ENCODE peak calls at places on chromosomes 3 and 15, in four cellular contexts. I is HepG2, C is K562, H is GM12878. A is an unnamed sample.

GRCh38 chr15:25368855-25369254 is 70.0 kb downstream of the UBE3A start:
- DNase-seq in H (no peak), I (no peak), C (no peak), A (no peak)

GRCh38 chr3:142077859-142078500 is 71.4 kb downstream of the TFDP2 start:
- DNase-seq in H (no peak), I (no peak), C (no peak), A (no peak)

GRCh38 chr15:70348581-70349344 is 251.0 kb upstream of the TLE3 start:
- DNase-seq in H (no peak), C (no peak), I (no peak), A (no peak)

GRCh38 chr3:194056731-194057415 is 79.1 kb upstream of the HES1 start:
- DNase-seq in C (no peak), I (no peak), H (no peak), A (no peak)

GRCh38 chr15:60682115-60682514 is 203.2 kb upstream of the ICE2 start:
- DNase-seq in C (no peak), I (no peak), H (no peak), A (no peak)

GRCh38 chr3:27532931-27533607 is 48.9 kb upstream of the SLC4A7 start:
- DNase-seq in H (no peak), I (no peak), C (no peak), A (no peak)

GRCh38 chr15:70853270-70853854 is 595 bp downstream of the LARP6 start:
- DNase-seq in I (no peak), C (no peak), H (no peak), A (peak; percentile 50)

GRCh38 chr15:95105229-95105628 is 873.9 kb downstream of the MCTP2 start:
- DNase-seq in H (no peak), I (no peak), C (no peak), A (no peak)

GRCh38 chr15:41584636-41585139 is 25.7 kb downstream of the TYRO3 start:
- DNase-seq in C (no peak), I (no peak), H (no peak), A (no peak)

GRCh38 chr15:68821898-68822380 is 1.2 kb upstream of the ANP32A start:
- DNase-seq in I (peak; percentile 69), C (no peak), H (no peak), A (no peak)

GRCh38 chr3:10411598-10412332 is 90.9 kb upstream of the SEC13 start:
- DNase-seq in I (no peak), C (no peak), H (no peak), A (no peak)

GRCh38 chr15:25234831-25235230 is 204.0 kb downstream of the UBE3A start:
- DNase-seq in C (no peak), H (no peak), I (no peak), A (no peak)

GRCh38 chr15:78438595-78439285 is 724 bp downstream of the IREB2 start:
- DNase-seq in H (no peak), I (peak; percentile 60), C (no peak), A (peak; percentile 45)

GRCh38 chr3:143326983-143327382 is 207.4 kb downstream of the CHST2 start:
- DNase-seq in I (no peak), H (no peak), C (no peak), A (no peak)

GRCh38 chr15:66131200-66131599 is 122.3 kb downstream of the MEGF11 start:
- DNase-seq in H (no peak), C (no peak), I (no peak), A (no peak)

GRCh38 chr3:108352176-108352575 is 55.8 kb downstream of the HHLA2 start:
- DNase-seq in I (no peak), H (no peak), C (no peak), A (no peak)

GRCh38 chr3:179613807-179614206 is 9.2 kb downstream of the NDUFB5 start:
- DNase-seq in I (no peak), C (no peak), H (no peak), A (no peak)

GRCh38 chr3:89276116-89276515 is 168.7 kb downstream of the EPHA3 start:
- DNase-seq in H (no peak), I (no peak), C (no peak), A (no peak)

GRCh38 chr3:187146389-187146788 is 7.1 kb upstream of the RPL39L start:
- DNase-seq in H (no peak), C (no peak), I (no peak), A (no peak)

GRCh38 chr3:106206613-106207012 is 337.8 kb upstream of the CBLB start:
- DNase-seq in C (no peak), H (no peak), I (no peak), A (no peak)

GRCh38 chr3:35944915-35945710 is 305.8 kb downstream of the ARPP21 start:
- DNase-seq in H (no peak), C (no peak), I (no peak), A (no peak)

GRCh38 chr3:49357466-49358216 is 512 bp downstream of the GPX1 start:
- DNase-seq in I (no peak), C (no peak), H (no peak), A (peak; percentile 29)

GRCh38 chr3:142027713-142028112 is 121.6 kb downstream of the TFDP2 start:
- DNase-seq in I (no peak), H (no peak), C (no peak), A (peak; percentile 10)

GRCh38 chr3:57910988-57911387 is 97.2 kb upstream of the FLNB start:
- DNase-seq in I (peak; percentile 16), H (no peak), C (no peak), A (no peak)

GRCh38 chr3:10417849-10418248 is 87.5 kb downstream of the ATP2B2 start:
- DNase-seq in C (peak; percentile 41), I (peak; percentile 38), H (no peak), A (no peak)

GRCh38 chr3:188051801-188052228 is 102.1 kb upstream of the LPP start:
- DNase-seq in I (no peak), C (no peak), H (no peak), A (no peak)

GRCh38 chr15:73686781-73687256 is 2.6 kb downstream of the CD276 start:
- DNase-seq in C (no peak), I (no peak), H (no peak), A (no peak)

GRCh38 chr3:8157640-8158039 is 344.0 kb upstream of the LMCD1 start:
- DNase-seq in I (no peak), C (no peak), H (no peak), A (no peak)

GRCh38 chr3:14810795-14811661 is 7.7 kb upstream of the FGD5 start:
- DNase-seq in C (no peak), H (no peak), I (no peak), A (no peak)

GRCh38 chr3:28150465-28151206 is 90.8 kb upstream of the CMC1 start:
- DNase-seq in I (no peak), H (no peak), C (no peak), A (no peak)

GRCh38 chr3:165254812-165255211 is 58.6 kb upstream of the SLITRK3 start:
- DNase-seq in H (no peak), I (peak; percentile 16), C (no peak), A (peak; percentile 30)

GRCh38 chr3:16516695-16517481 is 3.4 kb upstream of the RFTN1 start:
- DNase-seq in H (no peak), C (no peak), I (peak; percentile 33), A (peak; percentile 33)

GRCh38 chr3:186640473-186640818 is 247 bp downstream of the FETUB start:
- DNase-seq in H (no peak), I (no peak), C (no peak), A (no peak)

GRCh38 chr3:169278667-169279066 is 384.8 kb downstream of the MECOM start:
- DNase-seq in H (no peak), C (no peak), I (no peak), A (no peak)

DNA sequence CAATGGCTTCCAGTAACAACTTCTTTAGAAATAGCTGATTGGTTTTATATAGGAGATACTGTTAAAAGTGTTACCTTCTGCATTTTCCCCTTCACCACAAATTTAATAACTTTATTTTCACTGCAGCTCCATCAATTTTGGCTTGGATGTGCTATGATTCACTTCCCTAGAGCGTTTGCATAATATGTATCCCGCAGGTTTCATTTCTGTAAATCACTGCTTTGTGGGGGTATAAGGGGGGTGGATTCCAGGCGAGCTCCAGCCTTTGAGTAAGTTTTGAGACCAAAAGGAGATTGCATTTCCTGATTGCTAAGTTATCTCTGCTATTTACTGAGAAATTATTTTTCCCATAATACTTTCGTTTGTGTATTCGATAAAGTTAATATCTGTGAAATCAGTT is 232.6 kb downstream of the TBL1XR1 start:
- DNase-seq in I (no peak), H (no peak), C (no peak), A (no peak)
- TF ChIP-seq FOXK2 in I (no peak), H (no peak), C (no peak), A (no peak)

GRCh38 chr3:31576521-31576920 is 43.8 kb downstream of the STT3B start:
- DNase-seq in I (no peak), C (no peak), H (no peak), A (no peak)

GRCh38 chr3:31572605-31573459 is 40.1 kb downstream of the STT3B start:
- DNase-seq in H (no peak), C (no peak), I (no peak), A (no peak)

GRCh38 chr3:31577232-31577631 is 44.5 kb downstream of the STT3B start:
- DNase-seq in H (no peak), C (no peak), I (no peak), A (no peak)

GRCh38 chr3:31573460-31573779 is 40.7 kb downstream of the STT3B start:
- DNase-seq in I (no peak), C (no peak), H (no peak), A (no peak)

DNA sequence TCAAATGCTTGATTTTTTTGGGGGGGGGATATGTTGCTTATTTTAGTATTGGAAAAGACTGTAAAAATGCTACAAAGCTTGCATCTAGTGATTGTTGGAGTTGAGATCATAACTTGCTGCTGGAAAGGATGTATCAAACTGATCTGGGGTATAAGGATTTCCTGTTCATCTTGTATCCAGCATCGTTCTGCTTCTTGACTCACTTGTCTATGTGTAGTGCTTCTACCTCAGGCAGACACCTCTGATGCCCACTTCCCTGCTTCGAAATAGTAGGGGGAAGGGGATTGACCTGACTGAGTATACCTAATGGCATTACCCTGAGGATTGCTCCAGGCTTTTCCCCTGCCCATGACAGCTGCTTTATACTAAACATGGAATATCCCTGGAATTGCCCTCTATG is 42.7 kb downstream of the STT3B start:
- DNase-seq in C (no peak), I (no peak), H (no peak), A (no peak)
- TF ChIP-seq FOXK2 in C (no peak), I (no peak), H (no peak), A (no peak)

DNA sequence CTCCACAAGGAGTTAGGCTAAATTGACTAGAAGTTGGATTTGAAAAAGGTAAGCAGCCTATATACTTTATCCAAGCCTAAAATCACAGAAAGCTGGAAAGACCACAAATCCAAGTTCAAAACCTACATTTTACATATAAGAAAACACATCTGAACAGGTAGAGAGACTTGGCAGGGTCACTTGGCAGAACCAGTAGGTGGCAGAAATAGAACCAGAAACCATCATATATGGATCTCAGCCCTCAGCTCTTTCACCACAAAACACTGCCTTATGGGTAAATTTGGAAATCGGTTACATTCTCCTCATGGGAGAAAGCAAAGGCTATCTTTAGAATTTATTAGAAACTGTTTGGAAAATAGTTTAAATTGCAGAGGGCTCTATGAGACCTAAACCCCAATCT is 44.2 kb downstream of the MKRN2 start:
- DNase-seq in C (peak; percentile 61), H (no peak), I (peak; percentile 12), A (no peak)
- TF ChIP-seq FOXK2 in C (no peak), H (no peak), I (no peak), A (no peak)

GRCh38 chr3:117252208-117252607 is 542.6 kb downstream of the TUSC7 start:
- DNase-seq in I (no peak), C (no peak), H (no peak), A (no peak)
- TF ChIP-seq FOXK2 in I (no peak), C (no peak), H (no peak), A (no peak)